ENCODE peak calls at places on chromosomes 7 and 10, in nine cellular contexts. R, B, N, O, C, F, D, I and K are unnamed samples.
A peak's percentile ranks its signal among the peaks of the same experiment; 100 is the strongest.

GRCh38 chr10:71623098-71623985 is 96.2 kb downstream of the C10orf105 start:
- DNase-seq in O (no peak), R (peak; percentile 24), F (no peak), B (no peak), I (no peak), D (peak; percentile 22), N (peak; percentile 26), C (peak; percentile 42), K (peak; percentile 22)

GRCh38 chr7:100942038-100942774 is 7.1 kb upstream of the MUC3A start:
- DNase-seq in I (no peak), D (peak; percentile 36), R (no peak), B (no peak), O (peak; percentile 51), F (no peak), N (peak; percentile 42), C (no peak), K (no peak)

GRCh38 chr7:150410680-150411346 is 31.7 kb downstream of the ZNF775 start:
- DNase-seq in D (no peak), C (no peak), N (no peak), F (no peak), O (no peak), B (peak; percentile 48), R (no peak), I (peak; percentile 37), K (peak; percentile 24)

GRCh38 chr10:119291223-119291900 is 84.0 kb downstream of the GRK5 start:
- DNase-seq in O (no peak), C (no peak), B (no peak), N (no peak), R (no peak), F (no peak), I (no peak), D (no peak), K (no peak)

GRCh38 chr10:75042292-75042974 is 69.0 kb upstream of the SAMD8 start:
- DNase-seq in N (no peak), F (no peak), B (peak; percentile 83), C (peak; percentile 28), I (peak; percentile 66), D (peak; percentile 58), R (peak; percentile 86), O (peak; percentile 91), K (peak; percentile 92)

GRCh38 chr10:73263948-73264347 is 11.5 kb upstream of the MRPS16 start:
- DNase-seq in R (peak; percentile 36), O (no peak), D (peak; percentile 41), N (no peak), F (no peak), B (no peak), C (peak; percentile 43), I (no peak), K (peak; percentile 55)

GRCh38 chr7:124783271-124783670 is 17.7 kb upstream of the GPR37 start:
- DNase-seq in I (no peak), R (no peak), F (no peak), O (no peak), C (no peak), B (no peak), N (no peak), D (no peak), K (no peak)

GRCh38 chr7:84981038-84981601 is 205.7 kb downstream of the SEMA3D start:
- DNase-seq in F (no peak), C (no peak), D (peak; percentile 7), N (no peak), I (no peak), O (no peak), B (no peak), R (no peak), K (no peak)

GRCh38 chr7:128940494-128941322 is 3.0 kb downstream of the IRF5 start:
- DNase-seq in N (peak; percentile 82), B (peak; percentile 74), I (no peak), D (no peak), F (no peak), O (no peak), C (no peak), R (no peak), K (no peak)

GRCh38 chr10:30784896-30785605 is 155.5 kb upstream of the LYZL2 start:
- DNase-seq in R (peak; percentile 69), C (peak; percentile 83), O (no peak), F (peak; percentile 92), D (peak; percentile 48), I (no peak), B (peak; percentile 92), N (peak; percentile 68), K (peak; percentile 82)

GRCh38 chr7:109552017-109552416 is 982.3 kb downstream of the DNAJB9 start:
- DNase-seq in C (no peak), I (no peak), N (no peak), F (no peak), B (no peak), R (no peak), D (peak; percentile 1), O (no peak), K (no peak)

GRCh38 chr7:134693256-134693655 is 46.6 kb downstream of the BPGM start:
- DNase-seq in I (peak; percentile 82), F (peak; percentile 93), O (peak; percentile 93), D (peak; percentile 91), N (no peak), C (peak; percentile 83), B (peak; percentile 69), R (peak; percentile 96), K (peak; percentile 97)

GRCh38 chr10:21173964-21174669 is 277.0 kb upstream of the NEBL start:
- DNase-seq in D (peak; percentile 73), F (peak; percentile 66), C (peak; percentile 42), O (no peak), B (peak; percentile 48), R (no peak), I (no peak), N (peak; percentile 66), K (no peak)

GRCh38 chr7:95472521-95473160 is 13.1 kb upstream of the ASB4 start:
- DNase-seq in C (peak; percentile 53), D (peak; percentile 36), B (no peak), I (peak; percentile 60), F (no peak), N (no peak), O (no peak), R (peak; percentile 3), K (peak; percentile 55)

GRCh38 chr10:93030409-93030808 is 30.2 kb upstream of the CYP26C1 start:
- DNase-seq in O (peak; percentile 22), R (peak; percentile 82), N (no peak), F (no peak), I (peak; percentile 36), B (no peak), C (peak; percentile 75), D (peak; percentile 67), K (peak; percentile 69)

GRCh38 chr7:94393251-94393758 is 1.4 kb upstream of the COL1A2 start:
- DNase-seq in D (no peak), I (no peak), O (no peak), C (peak; percentile 69), N (no peak), F (peak; percentile 76), B (peak; percentile 61), R (peak; percentile 56), K (peak; percentile 46)

GRCh38 chr10:11261687-11262086 is 244.0 kb downstream of the CELF2 start:
- DNase-seq in B (no peak), D (no peak), N (no peak), O (no peak), F (no peak), I (no peak), R (no peak), C (no peak), K (no peak)

GRCh38 chr7:34342403-34342802 is 315.6 kb upstream of the NPSR1 start:
- DNase-seq in C (no peak), B (no peak), F (no peak), D (no peak), N (no peak), I (no peak), R (no peak), O (no peak), K (no peak)
- TF ChIP-seq CTCF in C (no peak), B (no peak), F (no peak), D (no peak), N (no peak), I (no peak), R (no peak), O (no peak), K (no peak)

GRCh38 chr7:155534691-155535090 is 11.7 kb downstream of the CNPY1 start:
- DNase-seq in C (no peak), N (no peak), D (no peak), I (no peak), O (no peak), R (no peak), B (no peak), F (no peak), K (no peak)

GRCh38 chr7:155533120-155533826 is 13.1 kb downstream of the CNPY1 start:
- DNase-seq in I (no peak), D (no peak), O (no peak), N (no peak), B (no peak), F (no peak), C (no peak), R (no peak), K (peak; percentile 1)

GRCh38 chr7:155531686-155532085 is 14.7 kb downstream of the CNPY1 start:
- DNase-seq in D (peak; percentile 25), B (no peak), N (no peak), R (no peak), C (no peak), O (no peak), I (no peak), F (peak; percentile 32), K (no peak)

GRCh38 chr7:155532792-155533119 is 13.6 kb downstream of the CNPY1 start:
- DNase-seq in C (no peak), I (no peak), F (peak; percentile 11), B (no peak), R (no peak), O (no peak), N (no peak), D (no peak), K (no peak)

GRCh38 chr7:155533827-155534690 is 12.3 kb downstream of the CNPY1 start:
- DNase-seq in R (no peak), F (no peak), D (no peak), C (peak; percentile 16), I (no peak), O (no peak), B (no peak), N (no peak), K (peak; percentile 6)
- H3K4me3 ChIP-seq in R (no peak overlapping the region), F (no peak overlapping the region), D (no peak overlapping the region), C (no peak overlapping the region), I (peak overlapping the region; percentile 27), O (no peak overlapping the region), B (peak overlapping the region; percentile 43), N (no peak overlapping the region), K (no peak overlapping the region)

GRCh38 chr7:83204715-83205114 is 42.0 kb upstream of the PCLO start:
- DNase-seq in N (no peak), C (no peak), B (no peak), F (no peak), O (no peak), I (no peak), R (no peak), D (peak; percentile 27), K (no peak)

GRCh38 chr7:83201355-83201754 is 38.7 kb upstream of the PCLO start:
- DNase-seq in O (no peak), F (no peak), R (no peak), N (no peak), I (no peak), C (no peak), B (no peak), D (no peak), K (no peak)
- TF ChIP-seq CTCF in O (no peak), F (no peak), R (no peak), N (no peak), I (no peak), C (no peak), B (no peak), D (no peak), K (no peak)

DNA sequence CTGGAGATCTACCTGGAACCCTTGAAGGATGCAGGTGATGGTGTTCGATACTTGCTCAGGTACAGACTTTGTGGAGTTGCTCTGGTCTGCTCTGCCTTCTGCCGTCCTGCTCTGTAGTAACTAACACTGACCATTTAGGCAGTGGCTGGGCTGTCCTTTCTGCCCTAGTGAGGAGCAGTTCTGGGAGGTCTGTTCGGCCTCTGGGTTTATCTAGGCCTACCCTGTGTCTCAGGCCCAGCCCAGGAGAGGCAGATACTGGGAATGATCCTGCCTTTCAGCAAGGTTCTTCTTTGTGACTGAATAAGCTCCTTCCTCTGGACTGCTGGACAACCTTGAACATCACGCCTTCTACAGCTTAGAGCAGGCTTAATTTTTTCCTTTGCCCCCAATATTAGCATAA is 1.7 kb downstream of the ZFYVE27 start:
- DNase-seq in O (no peak), F (no peak), B (no peak), D (no peak), C (no peak), N (no peak), I (no peak), R (no peak), K (no peak)
- H3K4me3 ChIP-seq in O (peak overlapping the region; percentile 96), F (no peak overlapping the region), B (peak overlapping the region; percentile 99), D (no peak overlapping the region), C (no peak overlapping the region), N (no peak overlapping the region), I (peak overlapping the region; percentile 98), R (no peak overlapping the region), K (peak overlapping the region; percentile 89)